ENCODE peak calls at places on chromosomes 3 and 15, in four cellular contexts. E is adrenal gland, T is cardiac muscle cell, W is right lobe of liver. P is an unnamed sample.

GRCh38 chr3:145015243-145015642 is 1043.6 kb downstream of the DIPK2A start:
- DNase-seq in E (no peak), T (no peak), W (no peak), P (no peak)

GRCh38 chr15:45795487-45796069 is 160.7 kb downstream of the SQOR start:
- DNase-seq in E (no peak), T (peak; percentile 76), W (no peak), P (peak; percentile 31)

GRCh38 chr3:27312044-27312668 is 57.0 kb downstream of the NEK10 start:
- DNase-seq in E (no peak), T (peak; percentile 70), W (no peak), P (no peak)

GRCh38 chr3:4043867-4044575 is 244.8 kb downstream of the LRRN1 start:
- DNase-seq in E (no peak), T (no peak), W (no peak), P (no peak)

GRCh38 chr3:164113406-164114332 is 964.6 kb downstream of the SI start:
- DNase-seq in E (no peak), T (no peak), W (no peak), P (no peak)

GRCh38 chr15:75342221-75342620 is 4.6 kb upstream of the NEIL1 start:
- DNase-seq in E (no peak), T (no peak), W (no peak), P (no peak)

GRCh38 chr15:89556413-89557262 is 18.6 kb upstream of the TICRR start:
- DNase-seq in E (peak; percentile 49), T (peak; percentile 85), W (peak; percentile 58), P (peak; percentile 64)

GRCh38 chr3:41350441-41350840 is 151.1 kb downstream of the CTNNB1 start:
- DNase-seq in E (no peak), T (no peak), W (no peak), P (no peak)

GRCh38 chr3:141360888-141361598 is 7.3 kb upstream of the ZBTB38 start:
- DNase-seq in E (no peak), T (peak; percentile 63), W (no peak), P (peak; percentile 93)

GRCh38 chr3:9696480-9697220 is 7.0 kb upstream of the CPNE9 start:
- DNase-seq in E (no peak), T (no peak), W (no peak), P (no peak)
- H3K9me3 ChIP-seq in E (no peaks in the 10 kb centered on the region), T (no peaks in the 10 kb centered on the region), W (no peaks in the 10 kb centered on the region), P (no peaks in the 10 kb centered on the region)

DNA sequence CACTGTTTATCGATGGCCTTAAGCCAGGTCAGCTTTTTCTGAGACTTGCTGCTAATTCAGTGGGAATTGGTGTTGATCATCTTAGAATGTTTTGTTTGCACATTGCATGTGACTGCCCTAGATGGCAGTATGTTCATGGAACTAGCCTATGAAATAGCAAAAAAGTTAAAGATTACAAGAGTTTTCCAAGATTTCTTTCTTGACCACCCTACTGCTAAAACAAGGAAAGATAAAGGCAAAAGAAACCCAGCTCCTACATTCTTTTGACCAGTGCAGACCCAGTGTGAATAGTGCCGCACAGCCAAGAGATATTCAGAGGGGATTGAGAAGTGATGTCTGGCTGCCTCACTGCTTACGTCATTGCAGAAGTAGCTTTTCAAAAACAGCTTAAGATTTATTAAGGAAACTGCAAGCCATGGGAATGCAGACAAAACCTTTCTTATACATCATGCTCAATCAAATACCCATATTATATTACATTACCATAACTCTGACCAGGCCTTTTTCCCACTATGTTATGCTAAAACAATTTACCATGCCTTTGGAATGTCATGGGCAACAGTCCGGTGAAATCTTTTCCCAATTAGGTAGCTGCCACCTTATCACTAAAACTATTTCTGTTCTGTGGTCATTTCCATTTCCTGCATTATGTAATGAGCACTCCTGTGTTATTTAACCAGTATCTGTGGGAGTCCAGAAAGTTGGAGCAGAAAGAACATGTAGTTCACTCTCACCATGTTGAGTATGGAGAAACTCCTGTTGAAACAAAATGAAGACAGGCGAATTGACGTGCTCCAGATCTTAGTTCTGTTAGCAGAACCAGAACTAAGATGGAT is 6.0 kb downstream of the PHLDB2 start:
- DNase-seq in E (no peak), T (peak; percentile 25), W (no peak), P (no peak)
- H3K27ac ChIP-seq in E (no peak overlapping the region), T (peak overlapping the region; percentile 73), W (peak overlapping the region; percentile 58), P (peak overlapping the region; percentile 80)

GRCh38 chr3:191074511-191074910 is 124.5 kb upstream of the OSTN start:
- DNase-seq in E (no peak), T (no peak), W (no peak), P (no peak)

DNA sequence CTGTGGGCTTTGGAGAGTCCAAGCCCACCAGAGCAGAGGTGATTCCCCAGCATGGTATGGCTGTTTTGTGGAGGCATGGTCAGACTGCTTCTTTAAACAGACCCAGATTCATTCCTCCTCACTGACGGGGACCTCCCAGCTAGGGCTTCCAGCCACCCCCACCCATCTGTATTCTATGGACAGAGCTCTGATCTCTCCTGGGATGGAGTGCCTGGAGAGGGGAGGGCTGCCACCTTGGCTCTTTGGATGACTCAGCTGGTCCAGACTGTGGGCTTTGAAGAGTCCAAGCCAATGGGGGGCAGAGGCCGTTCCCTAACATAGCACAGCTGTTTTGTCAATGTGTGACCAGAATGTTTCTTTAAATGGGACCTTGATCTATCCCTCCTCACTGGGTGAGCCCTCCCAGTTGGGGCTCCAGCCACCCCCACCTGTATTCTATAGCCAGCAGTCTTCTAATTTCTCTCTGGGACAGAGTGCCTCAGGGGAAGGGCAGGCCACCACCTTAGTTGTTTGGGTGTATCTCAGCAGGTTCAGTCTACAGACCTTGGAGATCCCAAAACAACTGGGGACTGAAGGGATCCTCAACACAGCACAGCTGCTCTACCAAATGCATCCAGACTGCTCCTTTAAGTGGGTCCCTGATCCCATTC is 122.0 kb upstream of the OSTN start:
- DNase-seq in E (no peak), T (no peak), W (no peak), P (peak; percentile 28)
- H3K9me3 ChIP-seq in E (no peaks in the 10 kb centered on the region), T (no peaks in the 10 kb centered on the region), W (no peaks in the 10 kb centered on the region), P (no peaks in the 10 kb centered on the region)

DNA sequence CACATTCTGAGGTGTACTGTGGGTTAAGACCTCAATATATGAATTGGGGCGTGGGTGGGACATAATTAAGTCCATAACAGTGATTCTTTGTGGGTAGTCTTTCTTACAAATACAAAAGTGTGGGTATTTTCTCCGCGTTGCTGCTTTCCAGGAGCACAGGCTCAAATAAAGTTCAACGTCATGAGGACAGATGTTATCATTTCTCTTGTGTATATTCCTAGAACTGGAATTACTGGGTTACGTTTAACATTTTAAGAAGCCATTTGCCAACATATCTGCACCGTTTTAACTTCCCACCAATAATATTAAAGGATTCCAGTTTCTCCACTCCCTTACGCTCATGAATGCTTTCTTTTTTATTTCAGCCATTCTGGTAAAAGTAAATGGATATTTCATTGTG is 39.6 kb downstream of the ZNF860 start:
- DNase-seq in E (no peak), T (no peak), W (no peak), P (no peak)
- H3K27ac ChIP-seq in E (no peak overlapping the region), T (no peak overlapping the region), W (no peak overlapping the region), P (no peak overlapping the region)

GRCh38 chr3:37863552-37863865 is 1.8 kb downstream of the CTDSPL start:
- DNase-seq in E (no peak), T (no peak), W (no peak), P (no peak)

GRCh38 chr3:37862712-37863551 is 1.3 kb downstream of the CTDSPL start:
- DNase-seq in E (no peak), T (peak; percentile 19), W (no peak), P (peak; percentile 25)

GRCh38 chr3:37863949-37864822 is 2.5 kb downstream of the CTDSPL start:
- DNase-seq in E (no peak), T (no peak), W (no peak), P (no peak)

GRCh38 chr3:37867144-37867543 is 5.5 kb downstream of the CTDSPL start:
- DNase-seq in E (no peak), T (no peak), W (no peak), P (no peak)

DNA sequence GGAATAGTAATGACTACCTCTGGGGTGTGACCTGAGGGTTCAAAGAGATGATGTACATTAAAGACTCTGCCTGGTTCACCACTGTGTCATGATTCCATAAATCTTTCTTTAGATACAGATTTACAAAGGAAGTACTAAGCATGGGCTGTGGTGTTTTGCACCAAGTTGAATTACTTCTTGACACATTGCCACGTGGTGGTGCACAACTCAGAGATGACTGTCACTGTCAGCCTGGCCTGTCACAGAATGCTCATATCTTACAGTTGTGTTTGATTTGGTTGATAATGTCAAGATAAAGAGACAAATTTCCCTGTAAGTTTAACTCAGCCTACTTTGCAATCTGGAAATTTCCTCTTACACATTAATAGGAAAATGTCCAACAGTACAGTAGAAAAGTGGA is 3.2 kb downstream of the CTDSPL start:
- DNase-seq in E (no peak), T (no peak), W (no peak), P (no peak)
- H3K9me3 ChIP-seq in E (no peaks in the 10 kb centered on the region), T (no peaks in the 10 kb centered on the region), W (no peaks in the 10 kb centered on the region), P (no peaks in the 10 kb centered on the region)

P was measured in SJSA1.